ENCODE peak calls at places on chromosomes 4 and X, in ten cellular contexts. One of them, this sample, is unnamed.
A peak's percentile ranks its signal among the peaks of the same experiment; 100 is the strongest.

GRCh38 chr4:92387459-92388069 is 83.8 kb downstream of the GRID2 start:
- DNase-seq in nephron progenitor cell: peak; percentile 8
- DNase-seq in ACHN: peak; percentile 60
- DNase-seq in NCI-H460: peak; percentile 32
- DNase-seq in tibial artery: no peak
- DNase-seq in GM12865: peak; percentile 54
- DNase-seq in activated T-cell treated with anti-CD3 and anti-CD28 coated beads, Interleukin-2, amount 50 U/mL, for 4 hours: no peak
- DNase-seq in OCI-LY7: peak; percentile 28
- DNase-seq in fibroblast of mammary gland: peak; percentile 50
- DNase-seq in GM03348: peak; percentile 23
- DNase-seq in this sample: peak; percentile 45

GRCh38 chrX:30308263-30309138 is 689 bp downstream of the NR0B1 start:
- DNase-seq in nephron progenitor cell: peak; percentile 36
- DNase-seq in ACHN: peak; percentile 3
- DNase-seq in NCI-H460: peak; percentile 74
- DNase-seq in tibial artery: no peak
- DNase-seq in GM12865: peak; percentile 13
- DNase-seq in activated T-cell treated with anti-CD3 and anti-CD28 coated beads, Interleukin-2, amount 50 U/mL, for 4 hours: no peak
- DNase-seq in OCI-LY7: no peak
- DNase-seq in fibroblast of mammary gland: peak; percentile 15
- DNase-seq in GM03348: peak; percentile 16
- DNase-seq in this sample: peak; percentile 46

GRCh38 chr4:140152015-140152703 is 1.8 kb downstream of the MAML3 start:
- DNase-seq in nephron progenitor cell: peak; percentile 50
- DNase-seq in ACHN: no peak
- DNase-seq in NCI-H460: peak; percentile 66
- DNase-seq in tibial artery: no peak
- DNase-seq in GM12865: no peak
- DNase-seq in activated T-cell treated with anti-CD3 and anti-CD28 coated beads, Interleukin-2, amount 50 U/mL, for 4 hours: peak; percentile 91
- DNase-seq in OCI-LY7: peak; percentile 77
- DNase-seq in fibroblast of mammary gland: no peak
- DNase-seq in GM03348: peak; percentile 73
- DNase-seq in this sample: peak; percentile 61

GRCh38 chr4:104500452-104500851 is 5.8 kb upstream of the CXXC4 start:
- DNase-seq in nephron progenitor cell: no peak
- DNase-seq in ACHN: no peak
- DNase-seq in NCI-H460: no peak
- DNase-seq in tibial artery: no peak
- DNase-seq in GM12865: no peak
- DNase-seq in activated T-cell treated with anti-CD3 and anti-CD28 coated beads, Interleukin-2, amount 50 U/mL, for 4 hours: no peak
- DNase-seq in OCI-LY7: no peak
- DNase-seq in fibroblast of mammary gland: no peak
- DNase-seq in GM03348: no peak
- DNase-seq in this sample: no peak

GRCh38 chr4:17561195-17561909 is 15.6 kb upstream of the LAP3 start:
- DNase-seq in nephron progenitor cell: no peak
- DNase-seq in ACHN: no peak
- DNase-seq in NCI-H460: no peak
- DNase-seq in tibial artery: no peak
- DNase-seq in GM12865: no peak
- DNase-seq in activated T-cell treated with anti-CD3 and anti-CD28 coated beads, Interleukin-2, amount 50 U/mL, for 4 hours: no peak
- DNase-seq in OCI-LY7: no peak
- DNase-seq in fibroblast of mammary gland: peak; percentile 93
- DNase-seq in GM03348: peak; percentile 82
- DNase-seq in this sample: no peak

GRCh38 chrX:154044045-154044444 is 24.3 kb upstream of the IRAK1 start:
- DNase-seq in nephron progenitor cell: no peak
- DNase-seq in ACHN: no peak
- DNase-seq in NCI-H460: no peak
- DNase-seq in tibial artery: no peak
- DNase-seq in GM12865: no peak
- DNase-seq in activated T-cell treated with anti-CD3 and anti-CD28 coated beads, Interleukin-2, amount 50 U/mL, for 4 hours: no peak
- DNase-seq in OCI-LY7: no peak
- DNase-seq in fibroblast of mammary gland: no peak
- DNase-seq in GM03348: no peak
- DNase-seq in this sample: no peak

GRCh38 chrX:129738466-129739308 is at the start of gene XPNPEP2:
- DNase-seq in nephron progenitor cell: no peak
- DNase-seq in ACHN: no peak
- DNase-seq in NCI-H460: no peak
- DNase-seq in tibial artery: no peak
- DNase-seq in GM12865: no peak
- DNase-seq in activated T-cell treated with anti-CD3 and anti-CD28 coated beads, Interleukin-2, amount 50 U/mL, for 4 hours: no peak
- DNase-seq in OCI-LY7: no peak
- DNase-seq in fibroblast of mammary gland: peak; percentile 72
- DNase-seq in GM03348: peak; percentile 70
- DNase-seq in this sample: no peak

GRCh38 chr4:23710298-23710697 is 179.5 kb downstream of the PPARGC1A start:
- DNase-seq in nephron progenitor cell: no peak
- DNase-seq in ACHN: no peak
- DNase-seq in NCI-H460: no peak
- DNase-seq in tibial artery: no peak
- DNase-seq in GM12865: no peak
- DNase-seq in activated T-cell treated with anti-CD3 and anti-CD28 coated beads, Interleukin-2, amount 50 U/mL, for 4 hours: no peak
- DNase-seq in OCI-LY7: no peak
- DNase-seq in fibroblast of mammary gland: no peak
- DNase-seq in GM03348: no peak
- DNase-seq in this sample: no peak

GRCh38 chr4:86755388-86755787 is 93.8 kb downstream of the SLC10A6 start:
- DNase-seq in nephron progenitor cell: no peak
- DNase-seq in ACHN: no peak
- DNase-seq in NCI-H460: no peak
- DNase-seq in tibial artery: no peak
- DNase-seq in GM12865: peak; percentile 19
- DNase-seq in activated T-cell treated with anti-CD3 and anti-CD28 coated beads, Interleukin-2, amount 50 U/mL, for 4 hours: no peak
- DNase-seq in OCI-LY7: no peak
- DNase-seq in fibroblast of mammary gland: no peak
- DNase-seq in GM03348: no peak
- DNase-seq in this sample: no peak

GRCh38 chr4:169485791-169486742 is 126.3 kb downstream of the NEK1 start:
- DNase-seq in nephron progenitor cell: peak; percentile 37
- DNase-seq in ACHN: peak; percentile 52
- DNase-seq in NCI-H460: peak; percentile 39
- DNase-seq in tibial artery: no peak
- DNase-seq in GM12865: peak; percentile 77
- DNase-seq in activated T-cell treated with anti-CD3 and anti-CD28 coated beads, Interleukin-2, amount 50 U/mL, for 4 hours: no peak
- DNase-seq in OCI-LY7: peak; percentile 33
- DNase-seq in fibroblast of mammary gland: peak; percentile 73
- DNase-seq in GM03348: peak; percentile 63
- DNase-seq in this sample: peak; percentile 47

GRCh38 chr4:148782284-148782683 is 340.1 kb upstream of the NR3C2 start:
- DNase-seq in nephron progenitor cell: peak; percentile 13
- DNase-seq in ACHN: peak; percentile 12
- DNase-seq in NCI-H460: no peak
- DNase-seq in tibial artery: no peak
- DNase-seq in GM12865: no peak
- DNase-seq in activated T-cell treated with anti-CD3 and anti-CD28 coated beads, Interleukin-2, amount 50 U/mL, for 4 hours: no peak
- DNase-seq in OCI-LY7: no peak
- DNase-seq in fibroblast of mammary gland: no peak
- DNase-seq in GM03348: no peak
- DNase-seq in this sample: peak; percentile 1

GRCh38 chrX:31894152-31894551 is 822.3 kb upstream of the FTHL17 start:
- DNase-seq in nephron progenitor cell: no peak
- DNase-seq in ACHN: no peak
- DNase-seq in NCI-H460: no peak
- DNase-seq in tibial artery: no peak
- DNase-seq in GM12865: no peak
- DNase-seq in activated T-cell treated with anti-CD3 and anti-CD28 coated beads, Interleukin-2, amount 50 U/mL, for 4 hours: no peak
- DNase-seq in OCI-LY7: no peak
- DNase-seq in fibroblast of mammary gland: no peak
- DNase-seq in GM03348: no peak
- DNase-seq in this sample: no peak

GRCh38 chrX:50863471-50863870 is 47.1 kb upstream of the BMP15 start:
- DNase-seq in nephron progenitor cell: no peak
- DNase-seq in ACHN: no peak
- DNase-seq in NCI-H460: no peak
- DNase-seq in tibial artery: no peak
- DNase-seq in GM12865: no peak
- DNase-seq in activated T-cell treated with anti-CD3 and anti-CD28 coated beads, Interleukin-2, amount 50 U/mL, for 4 hours: no peak
- DNase-seq in OCI-LY7: no peak
- DNase-seq in fibroblast of mammary gland: no peak
- DNase-seq in GM03348: no peak
- DNase-seq in this sample: no peak

GRCh38 chr4:101345271-101345595 is 2.1 kb downstream of the PPP3CA start:
- DNase-seq in nephron progenitor cell: peak; percentile 30
- DNase-seq in ACHN: no peak
- DNase-seq in NCI-H460: no peak
- DNase-seq in tibial artery: no peak
- DNase-seq in GM12865: peak; percentile 41
- DNase-seq in activated T-cell treated with anti-CD3 and anti-CD28 coated beads, Interleukin-2, amount 50 U/mL, for 4 hours: no peak
- DNase-seq in OCI-LY7: peak; percentile 34
- DNase-seq in fibroblast of mammary gland: peak; percentile 58
- DNase-seq in GM03348: peak; percentile 26
- DNase-seq in this sample: no peak

GRCh38 chrX:22533898-22534297 is 261.2 kb downstream of the CBLL2 start:
- DNase-seq in nephron progenitor cell: no peak
- DNase-seq in ACHN: no peak
- DNase-seq in NCI-H460: no peak
- DNase-seq in tibial artery: no peak
- DNase-seq in GM12865: peak; percentile 5
- DNase-seq in activated T-cell treated with anti-CD3 and anti-CD28 coated beads, Interleukin-2, amount 50 U/mL, for 4 hours: no peak
- DNase-seq in OCI-LY7: no peak
- DNase-seq in fibroblast of mammary gland: peak; percentile 6
- DNase-seq in GM03348: no peak
- DNase-seq in this sample: no peak

GRCh38 chr4:154132406-154132805 is 343.5 kb upstream of the SFRP2 start:
- DNase-seq in nephron progenitor cell: no peak
- DNase-seq in ACHN: no peak
- DNase-seq in NCI-H460: no peak
- DNase-seq in tibial artery: no peak
- DNase-seq in GM12865: no peak
- DNase-seq in activated T-cell treated with anti-CD3 and anti-CD28 coated beads, Interleukin-2, amount 50 U/mL, for 4 hours: no peak
- DNase-seq in OCI-LY7: no peak
- DNase-seq in fibroblast of mammary gland: no peak
- DNase-seq in GM03348: no peak
- DNase-seq in this sample: no peak

GRCh38 chrX:123807825-123808416 is 51.9 kb upstream of the XIAP start:
- DNase-seq in nephron progenitor cell: no peak
- DNase-seq in ACHN: no peak
- DNase-seq in NCI-H460: no peak
- DNase-seq in tibial artery: no peak
- DNase-seq in GM12865: no peak
- DNase-seq in activated T-cell treated with anti-CD3 and anti-CD28 coated beads, Interleukin-2, amount 50 U/mL, for 4 hours: no peak
- DNase-seq in OCI-LY7: no peak
- DNase-seq in fibroblast of mammary gland: peak; percentile 74
- DNase-seq in GM03348: peak; percentile 36
- DNase-seq in this sample: no peak

GRCh38 chrX:139106111-139106510 is 394.6 kb upstream of the FGF13 start:
- DNase-seq in nephron progenitor cell: no peak
- DNase-seq in ACHN: no peak
- DNase-seq in NCI-H460: no peak
- DNase-seq in tibial artery: no peak
- DNase-seq in GM12865: no peak
- DNase-seq in activated T-cell treated with anti-CD3 and anti-CD28 coated beads, Interleukin-2, amount 50 U/mL, for 4 hours: no peak
- DNase-seq in OCI-LY7: no peak
- DNase-seq in fibroblast of mammary gland: peak; percentile 59
- DNase-seq in GM03348: peak; percentile 37
- DNase-seq in this sample: no peak

GRCh38 chrX:37846141-37846540 is 1.2 kb downstream of the DYNLT3 start:
- DNase-seq in nephron progenitor cell: no peak
- DNase-seq in ACHN: no peak
- DNase-seq in NCI-H460: no peak
- DNase-seq in tibial artery: no peak
- DNase-seq in GM12865: no peak
- DNase-seq in activated T-cell treated with anti-CD3 and anti-CD28 coated beads, Interleukin-2, amount 50 U/mL, for 4 hours: no peak
- DNase-seq in OCI-LY7: no peak
- DNase-seq in fibroblast of mammary gland: no peak
- DNase-seq in GM03348: no peak
- DNase-seq in this sample: no peak

GRCh38 chrX:112731793-112732192 is 52.1 kb upstream of the LHFPL1 start:
- DNase-seq in nephron progenitor cell: no peak
- DNase-seq in ACHN: no peak
- DNase-seq in NCI-H460: peak; percentile 2
- DNase-seq in tibial artery: no peak
- DNase-seq in GM12865: peak; percentile 9
- DNase-seq in activated T-cell treated with anti-CD3 and anti-CD28 coated beads, Interleukin-2, amount 50 U/mL, for 4 hours: no peak
- DNase-seq in OCI-LY7: peak; percentile 18
- DNase-seq in fibroblast of mammary gland: peak; percentile 10
- DNase-seq in GM03348: no peak
- DNase-seq in this sample: no peak

GRCh38 chrX:103376979-103377324 is 614 bp downstream of the BEX3 start:
- DNase-seq in nephron progenitor cell: peak; percentile 39
- DNase-seq in ACHN: no peak
- DNase-seq in NCI-H460: no peak
- DNase-seq in tibial artery: no peak
- DNase-seq in GM12865: peak; percentile 1
- DNase-seq in activated T-cell treated with anti-CD3 and anti-CD28 coated beads, Interleukin-2, amount 50 U/mL, for 4 hours: no peak
- DNase-seq in OCI-LY7: no peak
- DNase-seq in fibroblast of mammary gland: no peak
- DNase-seq in GM03348: peak; percentile 31
- DNase-seq in this sample: peak; percentile 24

GRCh38 chr4:97073194-97073593 is 1070.1 kb downstream of the STPG2 start:
- DNase-seq in nephron progenitor cell: no peak
- DNase-seq in ACHN: no peak
- DNase-seq in NCI-H460: no peak
- DNase-seq in tibial artery: no peak
- DNase-seq in GM12865: no peak
- DNase-seq in activated T-cell treated with anti-CD3 and anti-CD28 coated beads, Interleukin-2, amount 50 U/mL, for 4 hours: no peak
- DNase-seq in OCI-LY7: no peak
- DNase-seq in fibroblast of mammary gland: no peak
- DNase-seq in GM03348: no peak
- DNase-seq in this sample: no peak

GRCh38 chrX:107684956-107685385 is 56.7 kb downstream of the PRPS1 start:
- DNase-seq in nephron progenitor cell: no peak
- DNase-seq in ACHN: peak; percentile 55
- DNase-seq in NCI-H460: no peak
- DNase-seq in tibial artery: peak; percentile 91
- DNase-seq in GM12865: peak; percentile 80
- DNase-seq in activated T-cell treated with anti-CD3 and anti-CD28 coated beads, Interleukin-2, amount 50 U/mL, for 4 hours: no peak
- DNase-seq in OCI-LY7: no peak
- DNase-seq in fibroblast of mammary gland: peak; percentile 87
- DNase-seq in GM03348: no peak
- DNase-seq in this sample: no peak

GRCh38 chr4:119683518-119683917 is 54.9 kb upstream of the PDE5A start:
- DNase-seq in nephron progenitor cell: no peak
- DNase-seq in ACHN: no peak
- DNase-seq in NCI-H460: peak; percentile 22
- DNase-seq in tibial artery: no peak
- DNase-seq in GM12865: no peak
- DNase-seq in activated T-cell treated with anti-CD3 and anti-CD28 coated beads, Interleukin-2, amount 50 U/mL, for 4 hours: no peak
- DNase-seq in OCI-LY7: no peak
- DNase-seq in fibroblast of mammary gland: peak; percentile 80
- DNase-seq in GM03348: peak; percentile 19
- DNase-seq in this sample: no peak

GRCh38 chr4:24777528-24777927 is 17.8 kb upstream of the SOD3 start:
- DNase-seq in nephron progenitor cell: no peak
- DNase-seq in ACHN: no peak
- DNase-seq in NCI-H460: no peak
- DNase-seq in tibial artery: no peak
- DNase-seq in GM12865: no peak
- DNase-seq in activated T-cell treated with anti-CD3 and anti-CD28 coated beads, Interleukin-2, amount 50 U/mL, for 4 hours: no peak
- DNase-seq in OCI-LY7: no peak
- DNase-seq in fibroblast of mammary gland: peak; percentile 44
- DNase-seq in GM03348: no peak
- DNase-seq in this sample: no peak

GRCh38 chr4:94325835-94326234 is 16.8 kb downstream of the HPGDS start:
- DNase-seq in nephron progenitor cell: no peak
- DNase-seq in ACHN: no peak
- DNase-seq in NCI-H460: no peak
- DNase-seq in tibial artery: no peak
- DNase-seq in GM12865: no peak
- DNase-seq in activated T-cell treated with anti-CD3 and anti-CD28 coated beads, Interleukin-2, amount 50 U/mL, for 4 hours: no peak
- DNase-seq in OCI-LY7: no peak
- DNase-seq in fibroblast of mammary gland: no peak
- DNase-seq in GM03348: no peak
- DNase-seq in this sample: peak; percentile 17

GRCh38 chr4:147877308-147877771 is 145.5 kb downstream of the ARHGAP10 start:
- DNase-seq in nephron progenitor cell: no peak
- DNase-seq in ACHN: no peak
- DNase-seq in NCI-H460: no peak
- DNase-seq in tibial artery: no peak
- DNase-seq in GM12865: no peak
- DNase-seq in activated T-cell treated with anti-CD3 and anti-CD28 coated beads, Interleukin-2, amount 50 U/mL, for 4 hours: no peak
- DNase-seq in OCI-LY7: no peak
- DNase-seq in fibroblast of mammary gland: no peak
- DNase-seq in GM03348: no peak
- DNase-seq in this sample: no peak

GRCh38 chrX:118536687-118537461 is 41.3 kb downstream of the DOCK11 start:
- DNase-seq in nephron progenitor cell: peak; percentile 10
- DNase-seq in ACHN: peak; percentile 77
- DNase-seq in NCI-H460: no peak
- DNase-seq in tibial artery: no peak
- DNase-seq in GM12865: peak; percentile 72
- DNase-seq in activated T-cell treated with anti-CD3 and anti-CD28 coated beads, Interleukin-2, amount 50 U/mL, for 4 hours: peak; percentile 15
- DNase-seq in OCI-LY7: peak; percentile 67
- DNase-seq in fibroblast of mammary gland: peak; percentile 30
- DNase-seq in GM03348: no peak
- DNase-seq in this sample: peak; percentile 14